ENCODE peak calls at places on chromosomes 7 and 10, in eight cellular contexts. One of them, this sample, is unnamed.

GRCh38 chr10:28592953-28593352 is 60.0 kb downstream of the WAC start:
- DNase-seq in lung: no peak
- DNase-seq in GM20000: no peak
- DNase-seq in breast epithelium: no peak
- DNase-seq in nephron progenitor cell: no peak
- DNase-seq in fibroblast of the aortic adventitia: peak
- DNase-seq in BE2C: no peak
- DNase-seq in transverse colon: no peak
- DNase-seq in this sample: no peak

GRCh38 chr10:79248341-79248931 is 98.8 kb upstream of the PPIF start:
- DNase-seq in lung: no peak
- DNase-seq in GM20000: no peak
- DNase-seq in breast epithelium: no peak
- DNase-seq in nephron progenitor cell: no peak
- DNase-seq in fibroblast of the aortic adventitia: no peak
- DNase-seq in BE2C: peak
- DNase-seq in transverse colon: peak
- DNase-seq in this sample: no peak

GRCh38 chr7:27097686-27098492 is 2.1 kb upstream of the HOXA1 start:
- DNase-seq in lung: no peak
- DNase-seq in GM20000: peak
- DNase-seq in breast epithelium: no peak
- DNase-seq in nephron progenitor cell: peak
- DNase-seq in fibroblast of the aortic adventitia: peak
- DNase-seq in BE2C: no peak
- DNase-seq in transverse colon: no peak
- DNase-seq in this sample: no peak

GRCh38 chr10:118106426-118106825 is 59.7 kb upstream of the RAB11FIP2 start:
- DNase-seq in lung: no peak
- DNase-seq in GM20000: peak
- DNase-seq in breast epithelium: no peak
- DNase-seq in nephron progenitor cell: no peak
- DNase-seq in fibroblast of the aortic adventitia: peak
- DNase-seq in BE2C: peak
- DNase-seq in transverse colon: no peak
- DNase-seq in this sample: no peak

GRCh38 chr10:16519908-16520861 is 1.5 kb downstream of the C1QL3 start:
- DNase-seq in lung: no peak
- DNase-seq in GM20000: peak
- DNase-seq in breast epithelium: no peak
- DNase-seq in nephron progenitor cell: peak
- DNase-seq in fibroblast of the aortic adventitia: no peak
- DNase-seq in BE2C: no peak
- DNase-seq in transverse colon: no peak
- DNase-seq in this sample: no peak

GRCh38 chr7:126361183-126361582 is 891.6 kb downstream of the GRM8 start:
- DNase-seq in lung: no peak
- DNase-seq in GM20000: no peak
- DNase-seq in breast epithelium: no peak
- DNase-seq in nephron progenitor cell: no peak
- DNase-seq in fibroblast of the aortic adventitia: no peak
- DNase-seq in BE2C: no peak
- DNase-seq in transverse colon: no peak
- DNase-seq in this sample: no peak

GRCh38 chr10:99236627-99237309 is 1.1 kb upstream of the HPSE2 start:
- DNase-seq in lung: no peak
- DNase-seq in GM20000: no peak
- DNase-seq in breast epithelium: no peak
- DNase-seq in nephron progenitor cell: peak
- DNase-seq in fibroblast of the aortic adventitia: no peak
- DNase-seq in BE2C: no peak
- DNase-seq in transverse colon: no peak
- DNase-seq in this sample: no peak

GRCh38 chr7:1056006-1056784 is 11.8 kb downstream of the GPR146 start:
- DNase-seq in lung: peak
- DNase-seq in GM20000: no peak
- DNase-seq in breast epithelium: no peak
- DNase-seq in nephron progenitor cell: no peak
- DNase-seq in fibroblast of the aortic adventitia: no peak
- DNase-seq in BE2C: peak
- DNase-seq in transverse colon: no peak
- DNase-seq in this sample: no peak

GRCh38 chr10:116892873-116893685 is 43.8 kb downstream of the ENO4 start:
- DNase-seq in lung: no peak
- DNase-seq in GM20000: no peak
- DNase-seq in breast epithelium: no peak
- DNase-seq in nephron progenitor cell: no peak
- DNase-seq in fibroblast of the aortic adventitia: no peak
- DNase-seq in BE2C: no peak
- DNase-seq in transverse colon: no peak
- DNase-seq in this sample: no peak

GRCh38 chr10:31947144-31947926 is 18.7 kb upstream of the ARHGAP12 start:
- DNase-seq in lung: no peak
- DNase-seq in GM20000: no peak
- DNase-seq in breast epithelium: no peak
- DNase-seq in nephron progenitor cell: no peak
- DNase-seq in fibroblast of the aortic adventitia: peak
- DNase-seq in BE2C: no peak
- DNase-seq in transverse colon: no peak
- DNase-seq in this sample: no peak

GRCh38 chr7:123871998-123872867 is 27.3 kb downstream of the HYAL4 start:
- DNase-seq in lung: peak
- DNase-seq in GM20000: peak
- DNase-seq in breast epithelium: no peak
- DNase-seq in nephron progenitor cell: peak
- DNase-seq in fibroblast of the aortic adventitia: peak
- DNase-seq in BE2C: peak
- DNase-seq in transverse colon: peak
- DNase-seq in this sample: no peak

GRCh38 chr7:138755331-138755747 is 42.5 kb upstream of the TMEM213 start:
- DNase-seq in lung: no peak
- DNase-seq in GM20000: no peak
- DNase-seq in breast epithelium: no peak
- DNase-seq in nephron progenitor cell: no peak
- DNase-seq in fibroblast of the aortic adventitia: peak
- DNase-seq in BE2C: peak
- DNase-seq in transverse colon: no peak
- DNase-seq in this sample: no peak

GRCh38 chr10:132862485-132863420 is 76.8 kb upstream of the NKX6-2 start:
- DNase-seq in lung: no peak
- DNase-seq in GM20000: no peak
- DNase-seq in breast epithelium: peak
- DNase-seq in nephron progenitor cell: no peak
- DNase-seq in fibroblast of the aortic adventitia: no peak
- DNase-seq in BE2C: no peak
- DNase-seq in transverse colon: peak
- DNase-seq in this sample: no peak

GRCh38 chr10:12401466-12401865 is 52.1 kb downstream of the CAMK1D start:
- DNase-seq in lung: no peak
- DNase-seq in GM20000: no peak
- DNase-seq in breast epithelium: no peak
- DNase-seq in nephron progenitor cell: no peak
- DNase-seq in fibroblast of the aortic adventitia: no peak
- DNase-seq in BE2C: no peak
- DNase-seq in transverse colon: no peak
- DNase-seq in this sample: no peak

GRCh38 chr10:126131338-126131737 is 235.0 kb downstream of the FANK1 start:
- DNase-seq in lung: no peak
- DNase-seq in GM20000: no peak
- DNase-seq in breast epithelium: no peak
- DNase-seq in nephron progenitor cell: no peak
- DNase-seq in fibroblast of the aortic adventitia: no peak
- DNase-seq in BE2C: no peak
- DNase-seq in transverse colon: no peak
- DNase-seq in this sample: no peak

GRCh38 chr7:52547301-52547920 is 488.0 kb upstream of the POM121L12 start:
- DNase-seq in lung: no peak
- DNase-seq in GM20000: no peak
- DNase-seq in breast epithelium: no peak
- DNase-seq in nephron progenitor cell: no peak
- DNase-seq in fibroblast of the aortic adventitia: no peak
- DNase-seq in BE2C: no peak
- DNase-seq in transverse colon: no peak
- DNase-seq in this sample: no peak

GRCh38 chr7:109126404-109127050 is 556.9 kb downstream of the DNAJB9 start:
- DNase-seq in lung: no peak
- DNase-seq in GM20000: no peak
- DNase-seq in breast epithelium: no peak
- DNase-seq in nephron progenitor cell: no peak
- DNase-seq in fibroblast of the aortic adventitia: no peak
- DNase-seq in BE2C: no peak
- DNase-seq in transverse colon: no peak
- DNase-seq in this sample: no peak

GRCh38 chr7:42224391-42225003 is 12.5 kb downstream of the GLI3 start:
- DNase-seq in lung: no peak
- DNase-seq in GM20000: no peak
- DNase-seq in breast epithelium: no peak
- DNase-seq in nephron progenitor cell: no peak
- DNase-seq in fibroblast of the aortic adventitia: no peak
- DNase-seq in BE2C: no peak
- DNase-seq in transverse colon: no peak
- DNase-seq in this sample: no peak

DNA sequence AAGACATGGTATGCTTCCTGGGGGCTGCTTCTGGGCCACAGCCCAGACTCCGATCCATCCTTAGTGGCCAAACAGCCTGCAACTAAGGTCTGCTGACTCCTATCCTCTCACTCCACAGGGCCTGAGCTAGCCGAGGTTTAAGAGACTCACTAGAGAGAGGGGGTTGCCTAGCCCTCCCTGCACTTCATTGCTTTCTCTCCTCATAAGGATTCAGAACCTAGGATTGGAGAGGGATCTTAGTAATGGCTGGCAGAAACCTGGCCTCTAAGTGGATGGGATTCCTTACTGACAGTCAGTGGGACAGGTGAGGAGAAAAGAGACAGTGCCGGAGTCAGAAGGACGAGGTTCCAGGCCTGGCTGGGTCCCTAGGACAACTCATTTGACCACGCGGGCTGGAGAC is 8.2 kb upstream of the DDIT4 start:
- DNase-seq in lung: no peak
- DNase-seq in GM20000: no peak
- DNase-seq in breast epithelium: no peak
- DNase-seq in nephron progenitor cell: no peak
- DNase-seq in fibroblast of the aortic adventitia: no peak
- DNase-seq in BE2C: no peak
- DNase-seq in transverse colon: no peak
- DNase-seq in this sample: no peak
- TF ChIP-seq CTCF in lung: no peak
- TF ChIP-seq CTCF in GM20000: no peak
- TF ChIP-seq CTCF in breast epithelium: no peak
- TF ChIP-seq CTCF in nephron progenitor cell: no peak
- TF ChIP-seq CTCF in fibroblast of the aortic adventitia: no peak
- TF ChIP-seq CTCF in BE2C: no peak
- TF ChIP-seq CTCF in transverse colon: no peak
- TF ChIP-seq CTCF in this sample: no peak

GRCh38 chr10:98060079-98060478 is 29.7 kb upstream of the CRTAC1 start:
- DNase-seq in lung: no peak
- DNase-seq in GM20000: no peak
- DNase-seq in breast epithelium: no peak
- DNase-seq in nephron progenitor cell: no peak
- DNase-seq in fibroblast of the aortic adventitia: no peak
- DNase-seq in BE2C: no peak
- DNase-seq in transverse colon: no peak
- DNase-seq in this sample: no peak

GRCh38 chr10:98058311-98058710 is 27.9 kb upstream of the CRTAC1 start:
- DNase-seq in lung: no peak
- DNase-seq in GM20000: no peak
- DNase-seq in breast epithelium: no peak
- DNase-seq in nephron progenitor cell: no peak
- DNase-seq in fibroblast of the aortic adventitia: no peak
- DNase-seq in BE2C: no peak
- DNase-seq in transverse colon: no peak
- DNase-seq in this sample: no peak

GRCh38 chr10:98055875-98056516 is 25.6 kb upstream of the CRTAC1 start:
- DNase-seq in lung: no peak
- DNase-seq in GM20000: no peak
- DNase-seq in breast epithelium: no peak
- DNase-seq in nephron progenitor cell: peak
- DNase-seq in fibroblast of the aortic adventitia: peak
- DNase-seq in BE2C: no peak
- DNase-seq in transverse colon: no peak
- DNase-seq in this sample: no peak
- TF ChIP-seq CTCF in lung: no peak
- TF ChIP-seq CTCF in GM20000: no peak
- TF ChIP-seq CTCF in breast epithelium: no peak
- TF ChIP-seq CTCF in nephron progenitor cell: no peak
- TF ChIP-seq CTCF in fibroblast of the aortic adventitia: no peak
- TF ChIP-seq CTCF in BE2C: no peak
- TF ChIP-seq CTCF in transverse colon: no peak
- TF ChIP-seq CTCF in this sample: no peak

GRCh38 chr10:7625009-7625408 is 41.8 kb downstream of the ITIH5 start:
- DNase-seq in lung: no peak
- DNase-seq in GM20000: no peak
- DNase-seq in breast epithelium: no peak
- DNase-seq in nephron progenitor cell: no peak
- DNase-seq in fibroblast of the aortic adventitia: no peak
- DNase-seq in BE2C: no peak
- DNase-seq in transverse colon: no peak
- DNase-seq in this sample: no peak
- TF ChIP-seq CTCF in lung: no peak
- TF ChIP-seq CTCF in GM20000: no peak
- TF ChIP-seq CTCF in breast epithelium: no peak
- TF ChIP-seq CTCF in nephron progenitor cell: no peak
- TF ChIP-seq CTCF in fibroblast of the aortic adventitia: no peak
- TF ChIP-seq CTCF in BE2C: no peak
- TF ChIP-seq CTCF in transverse colon: no peak
- TF ChIP-seq CTCF in this sample: no peak

GRCh38 chr10:67284589-67284988 is 358.8 kb downstream of the LRRTM3 start:
- DNase-seq in lung: no peak
- DNase-seq in GM20000: no peak
- DNase-seq in breast epithelium: no peak
- DNase-seq in nephron progenitor cell: no peak
- DNase-seq in fibroblast of the aortic adventitia: no peak
- DNase-seq in BE2C: no peak
- DNase-seq in transverse colon: no peak
- DNase-seq in this sample: no peak
- TF ChIP-seq CTCF in lung: no peak
- TF ChIP-seq CTCF in GM20000: no peak
- TF ChIP-seq CTCF in breast epithelium: no peak
- TF ChIP-seq CTCF in nephron progenitor cell: no peak
- TF ChIP-seq CTCF in fibroblast of the aortic adventitia: no peak
- TF ChIP-seq CTCF in BE2C: no peak
- TF ChIP-seq CTCF in transverse colon: no peak
- TF ChIP-seq CTCF in this sample: no peak

This sample was measured in D721Med.